ENCODE peak calls at places on chromosomes 3 and 15, in four cellular contexts. One of them, this sample, is unnamed.

GRCh38 chr3:172675371-172676193 is 35.3 kb downstream of the NCEH1 start:
- DNase-seq in stimulated activated CD8-positive, alpha-beta memory T cell treated with anti-CD3 and anti-CD28 coated beads, Interleukin-15, amount 100 ng/mL, for 1 hour: no peak
- DNase-seq in NCI-H69: peak; percentile 68
- DNase-seq in iris pigment epithelial cell: peak; percentile 54
- DNase-seq in this sample: no peak

GRCh38 chr3:122100591-122101491 is 45.7 kb downstream of the CD86 start:
- DNase-seq in iris pigment epithelial cell: peak; percentile 21
- DNase-seq in NCI-H69: no peak
- DNase-seq in stimulated activated CD8-positive, alpha-beta memory T cell treated with anti-CD3 and anti-CD28 coated beads, Interleukin-15, amount 100 ng/mL, for 1 hour: no peak
- DNase-seq in this sample: no peak

GRCh38 chr15:47293763-47294162 is 423.5 kb upstream of the SEMA6D start:
- DNase-seq in iris pigment epithelial cell: peak; percentile 95
- DNase-seq in NCI-H69: no peak
- DNase-seq in stimulated activated CD8-positive, alpha-beta memory T cell treated with anti-CD3 and anti-CD28 coated beads, Interleukin-15, amount 100 ng/mL, for 1 hour: no peak
- DNase-seq in this sample: no peak

GRCh38 chr3:179671709-179672337 is 19.0 kb downstream of the USP13 start:
- DNase-seq in iris pigment epithelial cell: peak; percentile 99
- DNase-seq in NCI-H69: no peak
- DNase-seq in stimulated activated CD8-positive, alpha-beta memory T cell treated with anti-CD3 and anti-CD28 coated beads, Interleukin-15, amount 100 ng/mL, for 1 hour: no peak
- DNase-seq in this sample: no peak

GRCh38 chr3:115208066-115208750 is 61.1 kb upstream of the ZBTB20 start:
- DNase-seq in iris pigment epithelial cell: no peak
- DNase-seq in NCI-H69: no peak
- DNase-seq in stimulated activated CD8-positive, alpha-beta memory T cell treated with anti-CD3 and anti-CD28 coated beads, Interleukin-15, amount 100 ng/mL, for 1 hour: no peak
- DNase-seq in this sample: no peak

GRCh38 chr3:184687363-184688049 is 24.4 kb downstream of the MAGEF1 start:
- DNase-seq in stimulated activated CD8-positive, alpha-beta memory T cell treated with anti-CD3 and anti-CD28 coated beads, Interleukin-15, amount 100 ng/mL, for 1 hour: no peak
- DNase-seq in iris pigment epithelial cell: no peak
- DNase-seq in NCI-H69: no peak
- DNase-seq in this sample: no peak

GRCh38 chr3:107910713-107911259 is 180.0 kb downstream of the CD47 start:
- DNase-seq in NCI-H69: no peak
- DNase-seq in stimulated activated CD8-positive, alpha-beta memory T cell treated with anti-CD3 and anti-CD28 coated beads, Interleukin-15, amount 100 ng/mL, for 1 hour: no peak
- DNase-seq in iris pigment epithelial cell: no peak
- DNase-seq in this sample: no peak

GRCh38 chr15:40873625-40874561 is at the start of gene RHOV:
- DNase-seq in stimulated activated CD8-positive, alpha-beta memory T cell treated with anti-CD3 and anti-CD28 coated beads, Interleukin-15, amount 100 ng/mL, for 1 hour: no peak
- DNase-seq in NCI-H69: peak; percentile 89
- DNase-seq in iris pigment epithelial cell: peak; percentile 44
- DNase-seq in this sample: no peak

GRCh38 chr3:58274027-58274614 is 31.9 kb upstream of the RPP14 start:
- DNase-seq in iris pigment epithelial cell: peak; percentile 46
- DNase-seq in NCI-H69: no peak
- DNase-seq in stimulated activated CD8-positive, alpha-beta memory T cell treated with anti-CD3 and anti-CD28 coated beads, Interleukin-15, amount 100 ng/mL, for 1 hour: no peak
- DNase-seq in this sample: no peak

GRCh38 chr3:177448987-177449975 is 252.0 kb upstream of the TBL1XR1 start:
- DNase-seq in iris pigment epithelial cell: peak; percentile 97
- DNase-seq in NCI-H69: peak; percentile 43
- DNase-seq in stimulated activated CD8-positive, alpha-beta memory T cell treated with anti-CD3 and anti-CD28 coated beads, Interleukin-15, amount 100 ng/mL, for 1 hour: no peak
- DNase-seq in this sample: no peak

GRCh38 chr3:151398895-151399294 is 14.3 kb upstream of the P2RY12 start:
- DNase-seq in stimulated activated CD8-positive, alpha-beta memory T cell treated with anti-CD3 and anti-CD28 coated beads, Interleukin-15, amount 100 ng/mL, for 1 hour: no peak
- DNase-seq in NCI-H69: no peak
- DNase-seq in iris pigment epithelial cell: no peak
- DNase-seq in this sample: no peak

GRCh38 chr3:7484636-7485035 is 623.7 kb downstream of the GRM7 start:
- DNase-seq in stimulated activated CD8-positive, alpha-beta memory T cell treated with anti-CD3 and anti-CD28 coated beads, Interleukin-15, amount 100 ng/mL, for 1 hour: no peak
- DNase-seq in NCI-H69: peak; percentile 4
- DNase-seq in iris pigment epithelial cell: peak; percentile 5
- DNase-seq in this sample: no peak

GRCh38 chr3:39407259-39407629 is 724 bp downstream of the RPSA start:
- DNase-seq in NCI-H69: no peak
- DNase-seq in iris pigment epithelial cell: peak; percentile 38
- DNase-seq in stimulated activated CD8-positive, alpha-beta memory T cell treated with anti-CD3 and anti-CD28 coated beads, Interleukin-15, amount 100 ng/mL, for 1 hour: no peak
- DNase-seq in this sample: no peak

GRCh38 chr3:170469151-170470062 is 50.7 kb downstream of the CLDN11 start:
- DNase-seq in iris pigment epithelial cell: peak; percentile 40
- DNase-seq in NCI-H69: peak; percentile 99
- DNase-seq in stimulated activated CD8-positive, alpha-beta memory T cell treated with anti-CD3 and anti-CD28 coated beads, Interleukin-15, amount 100 ng/mL, for 1 hour: no peak
- DNase-seq in this sample: no peak

GRCh38 chr15:39156636-39157255 is 424.1 kb upstream of the THBS1 start:
- DNase-seq in NCI-H69: no peak
- DNase-seq in stimulated activated CD8-positive, alpha-beta memory T cell treated with anti-CD3 and anti-CD28 coated beads, Interleukin-15, amount 100 ng/mL, for 1 hour: no peak
- DNase-seq in iris pigment epithelial cell: no peak
- DNase-seq in this sample: no peak

GRCh38 chr15:63291507-63291906 is 14.1 kb downstream of the APH1B start:
- DNase-seq in iris pigment epithelial cell: peak; percentile 89
- DNase-seq in NCI-H69: no peak
- DNase-seq in stimulated activated CD8-positive, alpha-beta memory T cell treated with anti-CD3 and anti-CD28 coated beads, Interleukin-15, amount 100 ng/mL, for 1 hour: no peak
- DNase-seq in this sample: no peak

GRCh38 chr15:101288905-101289513 is 6.0 kb downstream of the SNRPA1 start:
- DNase-seq in iris pigment epithelial cell: peak; percentile 57
- DNase-seq in NCI-H69: peak; percentile 70
- DNase-seq in stimulated activated CD8-positive, alpha-beta memory T cell treated with anti-CD3 and anti-CD28 coated beads, Interleukin-15, amount 100 ng/mL, for 1 hour: no peak
- DNase-seq in this sample: no peak

GRCh38 chr15:40064231-40064894 is 25.4 kb upstream of the SRP14 start:
- DNase-seq in stimulated activated CD8-positive, alpha-beta memory T cell treated with anti-CD3 and anti-CD28 coated beads, Interleukin-15, amount 100 ng/mL, for 1 hour: no peak
- DNase-seq in NCI-H69: peak; percentile 87
- DNase-seq in iris pigment epithelial cell: peak; percentile 98
- DNase-seq in this sample: no peak

GRCh38 chr15:41291065-41291631 is 41.2 kb downstream of the OIP5 start:
- DNase-seq in NCI-H69: no peak
- DNase-seq in stimulated activated CD8-positive, alpha-beta memory T cell treated with anti-CD3 and anti-CD28 coated beads, Interleukin-15, amount 100 ng/mL, for 1 hour: no peak
- DNase-seq in iris pigment epithelial cell: no peak
- DNase-seq in this sample: no peak

GRCh38 chr3:7171493-7171892 is 310.6 kb downstream of the GRM7 start:
- DNase-seq in iris pigment epithelial cell: no peak
- DNase-seq in stimulated activated CD8-positive, alpha-beta memory T cell treated with anti-CD3 and anti-CD28 coated beads, Interleukin-15, amount 100 ng/mL, for 1 hour: no peak
- DNase-seq in NCI-H69: no peak
- DNase-seq in this sample: no peak

GRCh38 chr3:130390079-130390478 is 44.6 kb downstream of the COL6A5 start:
- DNase-seq in iris pigment epithelial cell: no peak
- DNase-seq in NCI-H69: no peak
- DNase-seq in stimulated activated CD8-positive, alpha-beta memory T cell treated with anti-CD3 and anti-CD28 coated beads, Interleukin-15, amount 100 ng/mL, for 1 hour: no peak
- DNase-seq in this sample: no peak

GRCh38 chr15:100941536-100941935 is 22.4 kb downstream of the LRRK1 start:
- DNase-seq in stimulated activated CD8-positive, alpha-beta memory T cell treated with anti-CD3 and anti-CD28 coated beads, Interleukin-15, amount 100 ng/mL, for 1 hour: no peak
- DNase-seq in iris pigment epithelial cell: no peak
- DNase-seq in NCI-H69: no peak
- DNase-seq in this sample: no peak

GRCh38 chr3:98733778-98734281 is 29.3 kb upstream of the ST3GAL6 start:
- DNase-seq in iris pigment epithelial cell: peak; percentile 42
- DNase-seq in NCI-H69: no peak
- DNase-seq in stimulated activated CD8-positive, alpha-beta memory T cell treated with anti-CD3 and anti-CD28 coated beads, Interleukin-15, amount 100 ng/mL, for 1 hour: no peak
- DNase-seq in this sample: no peak

GRCh38 chr15:65869954-65870871 is 922 bp downstream of the RAB11A start:
- DNase-seq in iris pigment epithelial cell: peak; percentile 34
- DNase-seq in stimulated activated CD8-positive, alpha-beta memory T cell treated with anti-CD3 and anti-CD28 coated beads, Interleukin-15, amount 100 ng/mL, for 1 hour: no peak
- DNase-seq in NCI-H69: peak; percentile 81
- DNase-seq in this sample: no peak

GRCh38 chr3:128372707-128373533 is 93.8 kb downstream of the DNAJB8 start:
- DNase-seq in iris pigment epithelial cell: no peak
- DNase-seq in stimulated activated CD8-positive, alpha-beta memory T cell treated with anti-CD3 and anti-CD28 coated beads, Interleukin-15, amount 100 ng/mL, for 1 hour: no peak
- DNase-seq in NCI-H69: no peak
- DNase-seq in this sample: no peak

GRCh38 chr3:17302774-17303173 is 418.0 kb downstream of the PLCL2 start:
- DNase-seq in stimulated activated CD8-positive, alpha-beta memory T cell treated with anti-CD3 and anti-CD28 coated beads, Interleukin-15, amount 100 ng/mL, for 1 hour: no peak
- DNase-seq in iris pigment epithelial cell: peak; percentile 38
- DNase-seq in NCI-H69: peak; percentile 50
- DNase-seq in this sample: no peak

GRCh38 chr3:56157693-56158092 is 310.6 kb downstream of the ERC2 start:
- DNase-seq in iris pigment epithelial cell: peak; percentile 12
- DNase-seq in stimulated activated CD8-positive, alpha-beta memory T cell treated with anti-CD3 and anti-CD28 coated beads, Interleukin-15, amount 100 ng/mL, for 1 hour: no peak
- DNase-seq in NCI-H69: no peak
- DNase-seq in this sample: no peak

GRCh38 chr3:120093119-120093922 is 926 bp downstream of the GSK3B start:
- DNase-seq in NCI-H69: peak; percentile 93
- DNase-seq in stimulated activated CD8-positive, alpha-beta memory T cell treated with anti-CD3 and anti-CD28 coated beads, Interleukin-15, amount 100 ng/mL, for 1 hour: no peak
- DNase-seq in iris pigment epithelial cell: peak; percentile 89
- DNase-seq in this sample: no peak